ENCODE peak calls at places on chromosomes 2 and 18, in nine cellular contexts. U is psoas muscle, B is prostate gland, D is heart right ventricle, T is MM.1S, S is PC-9, M is body of pancreas, J is astrocyte, C is testis. L is an unnamed sample.

GRCh38 chr2:175366814-175367213 is 185.3 kb upstream of the ATP5MC3 start:
- DNase-seq in U (no peak), B (peak; percentile 26), D (no peak), T (peak; percentile 61), S (no peak), M (peak; percentile 31), J (peak; percentile 8), C (peak; percentile 54), L (no peak)

GRCh38 chr18:23635283-23636040 is 27.2 kb downstream of the ANKRD29 start:
- DNase-seq in U (no peak), B (no peak), D (no peak), T (peak; percentile 13), S (peak; percentile 70), M (no peak), J (peak; percentile 55), C (no peak), L (no peak)

GRCh38 chr2:107259411-107260195 is 373.6 kb upstream of the ST6GAL2 start:
- DNase-seq in U (no peak), B (no peak), D (no peak), T (no peak), S (no peak), M (no peak), J (no peak), C (no peak), L (no peak)

GRCh38 chr18:57644540-57644939 is 22.9 kb upstream of the NARS1 start:
- DNase-seq in U (no peak), B (no peak), D (no peak), T (no peak), S (no peak), M (no peak), J (no peak), C (no peak), L (no peak)

GRCh38 chr18:33951031-33951430 is 273.7 kb downstream of the NOL4 start:
- DNase-seq in U (no peak), B (no peak), D (no peak), T (no peak), S (no peak), M (no peak), J (peak; percentile 71), C (no peak), L (no peak)

GRCh38 chr18:30093376-30093775 is 949.2 kb downstream of the DSC3 start:
- DNase-seq in U (no peak), B (no peak), D (no peak), T (no peak), S (no peak), M (no peak), J (peak; percentile 14), C (no peak), L (no peak)

GRCh38 chr2:217685255-217685605 is 317.6 kb downstream of the TNS1 start:
- DNase-seq in U (peak; percentile 63), B (peak; percentile 79), D (peak; percentile 14), T (no peak), S (peak; percentile 97), M (peak; percentile 39), J (peak; percentile 78), C (peak; percentile 58), L (peak; percentile 85)

GRCh38 chr2:240466579-240467148 is 31.2 kb downstream of the GPC1 start:
- DNase-seq in U (peak; percentile 49), B (peak; percentile 3), D (peak; percentile 9), T (no peak), S (no peak), M (peak; percentile 1), J (no peak), C (peak; percentile 15), L (no peak)

GRCh38 chr2:42813773-42814172 is 21.4 kb upstream of the HAAO start:
- DNase-seq in U (no peak), B (no peak), D (no peak), T (no peak), S (no peak), M (no peak), J (no peak), C (no peak), L (no peak)

GRCh38 chr18:3653263-3653858 is 203.4 kb downstream of the TGIF1 start:
- DNase-seq in U (no peak), B (no peak), D (no peak), T (no peak), S (peak; percentile 46), M (no peak), J (no peak), C (no peak), L (no peak)

GRCh38 chr2:177264209-177264538 is 353 bp downstream of the NFE2L2 start:
- DNase-seq in U (no peak), B (no peak), D (no peak), T (peak; percentile 43), S (no peak), M (peak; percentile 35), J (no peak), C (no peak), L (no peak)

GRCh38 chr2:73101626-73102256 is 11.0 kb downstream of the RAB11FIP5 start:
- DNase-seq in U (no peak), B (no peak), D (no peak), T (no peak), S (no peak), M (no peak), J (peak; percentile 47), C (no peak), L (no peak)

GRCh38 chr18:26085056-26085455 is 5.4 kb downstream of the SS18 start:
- DNase-seq in U (no peak), B (no peak), D (no peak), T (no peak), S (no peak), M (no peak), J (no peak), C (peak; percentile 80), L (no peak)

DNA sequence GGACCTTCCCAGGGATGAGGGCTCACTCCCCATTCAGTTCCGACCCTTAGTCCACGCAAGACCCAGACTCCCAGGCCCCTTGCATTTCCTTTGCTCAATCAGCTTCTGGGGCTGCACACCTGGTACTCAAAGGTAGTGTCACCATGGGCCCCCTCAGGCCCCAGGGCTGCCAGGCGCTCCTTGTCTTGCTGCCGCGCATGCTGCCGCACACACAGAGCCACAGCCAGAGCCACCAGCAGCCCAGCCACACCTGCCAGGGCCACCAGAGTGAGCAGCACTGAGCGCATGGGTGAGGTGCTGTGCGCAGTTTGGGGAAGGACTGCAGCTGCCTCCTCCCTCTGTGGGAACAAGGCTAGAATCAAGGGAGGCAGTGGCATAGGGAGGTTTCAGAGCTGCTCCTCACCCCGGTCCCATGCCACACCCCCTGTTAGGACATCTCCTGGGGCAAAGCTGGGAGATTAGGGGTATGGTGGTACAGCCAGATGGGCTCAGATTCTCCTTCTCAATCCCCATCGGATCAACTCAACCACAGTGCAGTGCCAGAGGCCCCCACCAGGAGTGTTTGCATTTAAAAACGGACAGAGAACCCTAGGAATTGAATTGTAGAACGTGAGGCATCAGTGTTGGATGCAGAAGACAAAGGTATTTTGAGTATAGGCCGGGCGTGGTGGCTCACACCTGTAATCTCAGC is 11.3 kb downstream of the PTPRN start:
- DNase-seq in U (no peak), B (no peak), D (no peak), T (no peak), S (no peak), M (no peak), J (no peak), C (no peak), L (no peak)
- TF ChIP-seq CTCF in U (no peak), B (no peak), D (no peak), T (no peak), S (no peak), M (no peak), J (peak; percentile 10), C (no peak), L (no peak)

DNA sequence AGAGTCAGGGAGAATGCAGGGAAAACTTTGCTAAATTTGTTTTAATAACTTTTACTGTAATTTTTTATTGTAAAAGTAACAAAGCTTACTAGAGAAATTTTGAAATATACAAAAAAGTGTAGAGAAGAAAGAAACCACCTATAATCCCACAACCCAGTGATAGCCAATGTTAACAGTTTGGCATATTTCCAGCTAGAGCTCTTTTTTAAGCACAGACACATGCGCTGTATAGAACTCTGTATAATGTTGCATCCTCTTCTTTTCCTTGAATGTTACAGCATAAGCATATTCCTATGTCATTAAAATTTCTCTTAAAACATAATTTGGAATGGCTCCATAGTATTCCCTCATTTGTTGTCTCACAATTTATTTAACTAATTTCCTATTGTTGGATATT is 37.4 kb upstream of the EPAS1 start:
- DNase-seq in U (no peak), B (no peak), D (no peak), T (no peak), S (no peak), M (no peak), J (no peak), C (no peak), L (no peak)
- H3K27ac ChIP-seq in U (no peak overlapping the region), B (no peak overlapping the region), D (peak overlapping the region; percentile 49), T (no peak overlapping the region), S (no peak overlapping the region), M (no peak overlapping the region), J (no peak overlapping the region), C (no peak overlapping the region), L (no peak overlapping the region)

GRCh38 chr2:231489990-231490389 is 25.7 kb upstream of the NCL start:
- DNase-seq in U (no peak), B (no peak), D (no peak), T (no peak), S (no peak), M (peak; percentile 31), J (no peak), C (peak; percentile 55), L (no peak)
- TF ChIP-seq CTCF in U (no peak), B (no peak), D (peak; percentile 6), T (peak; percentile 27), S (peak; percentile 54), M (no peak), J (peak; percentile 11), C (no peak), L (no peak)

GRCh38 chr2:196229013-196229412 is 57.6 kb upstream of the STK17B start:
- DNase-seq in U (no peak), B (no peak), D (no peak), T (no peak), S (no peak), M (no peak), J (no peak), C (no peak), L (no peak)
- H3K27ac ChIP-seq in U (no peak overlapping the region), B (no peak overlapping the region), D (no peak overlapping the region), T (no peak overlapping the region), S (no peak overlapping the region), M (no peak overlapping the region), J (no peak overlapping the region), C (no peak overlapping the region), L (no peak overlapping the region)

DNA sequence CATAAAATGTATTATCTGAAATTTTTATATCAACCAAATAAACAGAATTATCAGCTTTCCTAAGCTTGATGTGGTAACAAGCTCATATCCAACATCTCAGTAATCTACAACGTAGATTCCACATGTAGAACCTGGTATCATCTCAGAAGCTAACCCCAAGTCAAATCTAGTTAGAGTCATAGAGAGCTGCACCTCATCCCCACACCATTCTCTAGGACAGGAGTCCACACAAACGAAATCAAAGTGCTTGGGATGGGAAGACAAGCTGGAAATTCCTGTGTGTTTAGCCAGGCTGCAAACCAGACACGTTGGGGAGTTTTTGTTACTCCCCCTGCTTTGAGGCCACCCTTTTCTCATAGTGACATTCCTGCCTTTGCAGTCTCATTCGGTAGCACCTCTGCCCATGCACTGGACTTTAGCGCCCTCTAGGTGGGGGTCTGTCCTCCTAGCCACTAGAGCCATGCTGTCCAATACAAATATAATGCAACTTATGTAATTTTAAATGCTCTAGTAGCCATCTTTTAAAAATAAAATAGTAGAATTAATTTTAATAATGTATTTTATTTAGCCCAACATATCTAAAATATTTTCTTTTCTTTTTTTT is 28.1 kb upstream of the SATB2 start:
- DNase-seq in U (peak; percentile 65), B (peak; percentile 42), D (peak; percentile 29), T (peak; percentile 53), S (no peak), M (peak; percentile 73), J (peak; percentile 37), C (peak; percentile 79), L (no peak)
- TF ChIP-seq CTCF in U (peak; percentile 41), B (no peak), D (peak; percentile 38), T (peak; percentile 63), S (peak; percentile 68), M (peak; percentile 68), J (peak; percentile 73), C (peak; percentile 23), L (no peak)

GRCh38 chr18:12306752-12307151 is 1.3 kb upstream of the TUBB6 start:
- DNase-seq in U (no peak), B (no peak), D (no peak), T (no peak), S (no peak), M (no peak), J (no peak), C (peak; percentile 12), L (peak; percentile 64)
- H3K27ac ChIP-seq in U (peak overlapping the region; percentile 86), B (peak overlapping the region; percentile 82), D (peak overlapping the region; percentile 100), T (no peak overlapping the region), S (no peak overlapping the region), M (no peak overlapping the region), J (peak overlapping the region; percentile 10), C (peak overlapping the region; percentile 86), L (peak overlapping the region; percentile 99)

L was measured in coronary artery.